ENCODE peak calls at places on chromosomes 16 and 17, in seven cellular contexts. R is H1, X is HCT116, H is K562, O is SK-N-SH, E is GM12878, V is HepG2. D is an unnamed sample.

GRCh38 chr16:55480228-55480655 is 1.2 kb downstream of the MMP2 start:
- DNase-seq in R (peak; percentile 63), X (no peak), H (no peak), O (peak; percentile 84), E (no peak), V (no peak), D (no peak)

GRCh38 chr16:50050802-50051201 is 15.0 kb upstream of the HEATR3 start:
- DNase-seq in R (no peak), X (no peak), H (no peak), O (no peak), E (no peak), V (no peak), D (no peak)

GRCh38 chr17:82779541-82779940 is 27.7 kb downstream of the TBCD start:
- DNase-seq in R (no peak), X (no peak), H (no peak), O (no peak), E (no peak), V (no peak), D (no peak)

GRCh38 chr17:45782889-45783592 is 1.1 kb upstream of the CRHR1 start:
- DNase-seq in R (peak; percentile 93), X (no peak), H (peak; percentile 80), O (peak; percentile 94), E (no peak), V (no peak), D (no peak)

GRCh38 chr16:52548261-52549010 is 1.5 kb upstream of the TOX3 start:
- DNase-seq in R (peak; percentile 50), X (no peak), H (no peak), O (no peak), E (no peak), V (peak; percentile 75), D (no peak)

GRCh38 chr16:25413962-25414361 is 156.3 kb upstream of the ZKSCAN2 start:
- DNase-seq in R (no peak), X (no peak), H (no peak), O (no peak), E (no peak), V (no peak), D (no peak)

GRCh38 chr17:42421479-42422332 is 1.4 kb downstream of the CAVIN1 start:
- DNase-seq in R (no peak), X (no peak), H (peak; percentile 87), O (peak; percentile 61), E (no peak), V (no peak), D (no peak)

GRCh38 chr16:87391324-87391949 is 699 bp upstream of the MAP1LC3B start:
- DNase-seq in R (no peak), X (no peak), H (no peak), O (no peak), E (no peak), V (peak; percentile 76), D (peak; percentile 30)

GRCh38 chr16:75064403-75065148 is 52.0 kb downstream of the LDHD start:
- DNase-seq in R (no peak), X (no peak), H (no peak), O (no peak), E (no peak), V (peak; percentile 83), D (peak; percentile 43)

GRCh38 chr17:66200685-66201092 is 8.8 kb upstream of the CEP112 start:
- DNase-seq in R (peak; percentile 52), X (peak; percentile 89), H (peak; percentile 24), O (peak; percentile 75), E (no peak), V (peak; percentile 87), D (peak; percentile 88)

GRCh38 chr16:61128545-61129323 is 907.5 kb downstream of the CDH8 start:
- DNase-seq in R (no peak), X (no peak), H (no peak), O (peak; percentile 3), E (no peak), V (no peak), D (no peak)

GRCh38 chr17:69607162-69607834 is 192.8 kb downstream of the MAP2K6 start:
- DNase-seq in R (peak; percentile 70), X (peak; percentile 57), H (no peak), O (peak; percentile 62), E (peak; percentile 45), V (peak; percentile 68), D (peak; percentile 16)

GRCh38 chr16:23278031-23278430 is 24.1 kb upstream of the SCNN1B start:
- DNase-seq in R (no peak), X (no peak), H (no peak), O (no peak), E (no peak), V (no peak), D (no peak)

GRCh38 chr17:1853698-1854097 is 23.9 kb downstream of the RPA1 start:
- DNase-seq in R (no peak), X (no peak), H (no peak), O (no peak), E (no peak), V (no peak), D (no peak)

GRCh38 chr16:65772134-65772732 is 594.3 kb upstream of the CDH5 start:
- DNase-seq in R (peak; percentile 46), X (no peak), H (no peak), O (no peak), E (no peak), V (no peak), D (no peak)

GRCh38 chr16:72848759-72849664 is 198.9 kb downstream of the ZFHX3 start:
- DNase-seq in R (no peak), X (peak; percentile 56), H (peak; percentile 12), O (peak; percentile 82), E (no peak), V (no peak), D (peak; percentile 87)

GRCh38 chr17:74123350-74123749 is 80.1 kb upstream of the RPL38 start:
- DNase-seq in R (no peak), X (no peak), H (peak; percentile 26), O (no peak), E (no peak), V (no peak), D (no peak)

GRCh38 chr16:68885321-68885720 is 42.0 kb downstream of the TANGO6 start:
- DNase-seq in R (no peak), X (no peak), H (no peak), O (no peak), E (no peak), V (no peak), D (no peak)

GRCh38 chr16:23833960-23834685 is 1.7 kb upstream of the PRKCB start:
- DNase-seq in R (no peak), X (no peak), H (no peak), O (no peak), E (no peak), V (no peak), D (peak; percentile 17)

GRCh38 chr16:14088155-14088753 is 17.1 kb downstream of the MRTFB start:
- DNase-seq in R (no peak), X (no peak), H (no peak), O (no peak), E (no peak), V (peak; percentile 96), D (no peak)

GRCh38 chr17:38508570-38508950 is 80.3 kb downstream of the ARHGAP23 start:
- DNase-seq in R (peak; percentile 65), X (no peak), H (no peak), O (no peak), E (no peak), V (no peak), D (no peak)

GRCh38 chr17:48593126-48593829 is at the start of gene HOXB5:
- DNase-seq in R (no peak), X (no peak), H (no peak), O (no peak), E (no peak), V (no peak), D (peak; percentile 47)
- TF ChIP-seq JUND in R (no peak), X (no peak), H (no peak), O (no peak), E (no peak), V (no peak), D (no peak)

GRCh38 chr17:44501866-44502265 is 1.3 kb downstream of the GPATCH8 start:
- DNase-seq in R (no peak), X (no peak), H (no peak), O (no peak), E (no peak), V (no peak), D (no peak)

GRCh38 chr17:44499722-44500121 is 3.5 kb downstream of the GPATCH8 start:
- DNase-seq in R (no peak), X (no peak), H (no peak), O (no peak), E (no peak), V (no peak), D (no peak)

GRCh38 chr17:44503080-44503842 is at the start of gene GPATCH8:
- DNase-seq in R (peak; percentile 97), X (peak; percentile 88), H (peak; percentile 100), O (peak; percentile 99), E (peak; percentile 91), V (peak; percentile 97), D (peak; percentile 87)

GRCh38 chr17:44496815-44497214 is 6.4 kb downstream of the GPATCH8 start:
- DNase-seq in R (no peak), X (no peak), H (no peak), O (no peak), E (no peak), V (no peak), D (no peak)

DNA sequence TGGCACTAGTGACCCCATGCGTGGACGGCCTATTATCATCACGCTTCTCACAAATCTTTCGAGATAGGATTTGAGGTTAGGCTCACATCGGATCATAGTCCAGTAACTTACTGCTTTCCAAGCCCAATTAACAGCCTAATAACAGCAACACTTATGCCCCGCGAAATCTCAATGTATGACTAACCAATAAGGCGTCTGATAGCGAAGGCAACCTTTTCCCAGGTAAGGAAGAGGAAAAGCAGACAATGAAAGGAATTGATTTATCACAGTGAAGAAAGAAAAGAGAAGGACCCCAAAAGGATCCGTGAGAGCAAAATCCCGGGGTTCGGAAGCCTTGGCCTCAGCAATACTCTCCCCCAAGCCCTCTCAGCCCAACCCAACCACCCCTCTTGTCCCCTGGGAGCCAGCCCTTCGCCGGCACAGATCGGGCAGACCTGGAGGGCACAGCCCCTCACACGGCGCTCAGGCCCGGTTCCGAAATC is 567 bp downstream of the GPATCH8 start:
- DNase-seq in R (no peak), X (no peak), H (no peak), O (no peak), E (no peak), V (no peak), D (no peak)
- TF ChIP-seq JUND in R (no peak), X (no peak), H (no peak), O (no peak), E (no peak), V (no peak), D (no peak)

DNA sequence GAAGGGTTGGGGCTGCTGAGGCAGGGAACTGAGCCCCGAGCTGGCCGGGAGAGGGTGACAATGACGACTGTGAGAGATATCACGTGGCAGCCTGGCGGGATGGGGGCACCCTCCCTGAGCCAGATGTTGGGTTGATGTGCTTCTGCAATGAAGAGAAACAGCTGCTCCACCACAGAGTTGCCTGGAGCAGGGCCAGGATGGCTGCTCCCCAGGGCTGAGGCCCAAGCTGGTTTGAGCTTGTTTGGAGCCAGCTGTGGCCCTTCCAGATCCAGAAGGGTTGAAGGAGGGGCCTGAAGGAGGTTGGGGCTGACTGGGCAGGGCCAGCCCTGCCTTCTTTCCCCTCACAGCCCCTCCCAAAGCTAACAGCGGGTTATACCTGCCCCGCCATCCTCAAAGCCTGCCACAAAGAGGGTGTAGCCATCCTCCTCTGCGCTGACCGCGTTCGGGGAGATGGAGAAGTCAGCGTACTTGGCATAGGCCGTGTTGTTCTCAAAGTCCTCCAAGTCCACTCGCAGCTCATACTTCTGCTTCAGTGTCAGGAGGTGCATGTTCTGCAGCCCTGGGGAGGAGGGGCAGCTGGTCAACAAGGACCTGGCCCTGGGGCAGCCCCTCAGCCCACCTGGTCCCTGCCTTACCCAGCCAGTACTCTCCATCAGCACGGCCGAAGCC is 2.1 kb downstream of the MFAP4 start:
- DNase-seq in R (no peak), X (no peak), H (peak; percentile 35), O (peak; percentile 84), E (no peak), V (no peak), D (no peak)
- TF ChIP-seq JUND in R (no peak), X (no peak), H (no peak), O (no peak), E (no peak), V (no peak), D (no peak)

GRCh38 chr17:80465316-80465974 is 11.0 kb downstream of the NPTX1 start:
- DNase-seq in R (no peak), X (no peak), H (no peak), O (no peak), E (no peak), V (no peak), D (no peak)
- TF ChIP-seq JUND in R (no peak), X (no peak), H (no peak), O (no peak), E (no peak), V (no peak), D (no peak)

D was measured in T47D.